ENCODE peak calls at places on chromosome 17, in four cellular contexts. One of them, this sample, is unnamed. For H3K27me3, the result is how much of the 10 kb centered on the place peaks cover.

GRCh38 chr17:30084773-30085172 is 31.8 kb upstream of the NSRP1 start:
- DNase-seq in dorsolateral prefrontal cortex: no peak
- DNase-seq in BJ: no peak
- DNase-seq in foreskin keratinocyte: no peak
- DNase-seq in this sample: no peak

GRCh38 chr17:55340171-55340570 is 75.4 kb downstream of the HLF start:
- DNase-seq in dorsolateral prefrontal cortex: no peak
- DNase-seq in BJ: no peak
- DNase-seq in foreskin keratinocyte: no peak
- DNase-seq in this sample: no peak

GRCh38 chr17:52297230-52298010 is 138.9 kb upstream of the CA10 start:
- DNase-seq in dorsolateral prefrontal cortex: no peak
- DNase-seq in BJ: no peak
- DNase-seq in foreskin keratinocyte: no peak
- DNase-seq in this sample: no peak

GRCh38 chr17:75876190-75876937 is 2.0 kb downstream of the TRIM47 start:
- DNase-seq in dorsolateral prefrontal cortex: no peak
- DNase-seq in BJ: no peak
- DNase-seq in foreskin keratinocyte: peak
- DNase-seq in this sample: no peak

GRCh38 chr17:40598928-40599627 is 33.8 kb upstream of the CCR7 start:
- DNase-seq in dorsolateral prefrontal cortex: no peak
- DNase-seq in BJ: no peak
- DNase-seq in foreskin keratinocyte: no peak
- DNase-seq in this sample: no peak

GRCh38 chr17:59493867-59494266 is 71.5 kb upstream of the DHX40 start:
- DNase-seq in dorsolateral prefrontal cortex: no peak
- DNase-seq in BJ: no peak
- DNase-seq in foreskin keratinocyte: no peak
- DNase-seq in this sample: no peak

GRCh38 chr17:56594528-56595418 is 1.3 kb downstream of the NOG start:
- DNase-seq in dorsolateral prefrontal cortex: no peak
- DNase-seq in BJ: no peak
- DNase-seq in foreskin keratinocyte: peak
- DNase-seq in this sample: no peak

GRCh38 chr17:50872710-50873424 is 6.7 kb upstream of the TOB1 start:
- DNase-seq in dorsolateral prefrontal cortex: no peak
- DNase-seq in BJ: no peak
- DNase-seq in foreskin keratinocyte: no peak
- DNase-seq in this sample: no peak

GRCh38 chr17:66957951-66958579 is 6.4 kb upstream of the CACNG4 start:
- DNase-seq in dorsolateral prefrontal cortex: no peak
- DNase-seq in BJ: no peak
- DNase-seq in foreskin keratinocyte: no peak
- DNase-seq in this sample: no peak

GRCh38 chr17:18148586-18148985 is 35.0 kb upstream of the ALKBH5 start:
- DNase-seq in dorsolateral prefrontal cortex: no peak
- DNase-seq in BJ: no peak
- DNase-seq in foreskin keratinocyte: no peak
- DNase-seq in this sample: no peak

GRCh38 chr17:76529224-76529642 is 8.3 kb downstream of the CYGB start:
- DNase-seq in dorsolateral prefrontal cortex: no peak
- DNase-seq in BJ: peak
- DNase-seq in foreskin keratinocyte: no peak
- DNase-seq in this sample: no peak

GRCh38 chr17:55582910-55583309 is 71.7 kb upstream of the SMIM36 start:
- DNase-seq in dorsolateral prefrontal cortex: no peak
- DNase-seq in BJ: no peak
- DNase-seq in foreskin keratinocyte: no peak
- DNase-seq in this sample: no peak

GRCh38 chr17:5560361-5560988 is 23.8 kb downstream of the NLRP1 start:
- DNase-seq in dorsolateral prefrontal cortex: no peak
- DNase-seq in BJ: no peak
- DNase-seq in foreskin keratinocyte: no peak
- DNase-seq in this sample: no peak

GRCh38 chr17:78384479-78385175 is 6.2 kb downstream of the PGS1 start:
- DNase-seq in dorsolateral prefrontal cortex: no peak
- DNase-seq in BJ: no peak
- DNase-seq in foreskin keratinocyte: no peak
- DNase-seq in this sample: no peak

GRCh38 chr17:29461807-29462206 is 71.6 kb downstream of the TAOK1 start:
- DNase-seq in dorsolateral prefrontal cortex: no peak
- DNase-seq in BJ: no peak
- DNase-seq in foreskin keratinocyte: no peak
- DNase-seq in this sample: no peak

GRCh38 chr17:68085751-68086445 is 50.4 kb downstream of the KPNA2 start:
- DNase-seq in dorsolateral prefrontal cortex: no peak
- DNase-seq in BJ: no peak
- DNase-seq in foreskin keratinocyte: no peak
- DNase-seq in this sample: no peak

GRCh38 chr17:17675925-17676534 is 5.2 kb upstream of the RAI1 start:
- DNase-seq in dorsolateral prefrontal cortex: no peak
- DNase-seq in BJ: no peak
- DNase-seq in foreskin keratinocyte: peak
- DNase-seq in this sample: no peak

GRCh38 chr17:2146132-2146871 is 91.4 kb downstream of the HIC1 start:
- DNase-seq in dorsolateral prefrontal cortex: no peak
- DNase-seq in BJ: no peak
- DNase-seq in foreskin keratinocyte: no peak
- DNase-seq in this sample: no peak

GRCh38 chr17:43401293-43401692 is 2.5 kb downstream of the ARL4D start:
- DNase-seq in dorsolateral prefrontal cortex: no peak
- DNase-seq in BJ: no peak
- DNase-seq in foreskin keratinocyte: peak
- DNase-seq in this sample: no peak

GRCh38 chr17:42964161-42964932 is at the start of gene AARSD1:
- DNase-seq in dorsolateral prefrontal cortex: peak
- DNase-seq in BJ: peak
- DNase-seq in foreskin keratinocyte: peak
- DNase-seq in this sample: peak

GRCh38 chr17:79659376-79659775 is 48.5 kb upstream of the RBFOX3 start:
- DNase-seq in dorsolateral prefrontal cortex: no peak
- DNase-seq in BJ: no peak
- DNase-seq in foreskin keratinocyte: no peak
- DNase-seq in this sample: no peak

GRCh38 chr17:79664925-79665738 is 54.3 kb upstream of the RBFOX3 start:
- DNase-seq in dorsolateral prefrontal cortex: peak
- DNase-seq in BJ: no peak
- DNase-seq in foreskin keratinocyte: peak
- DNase-seq in this sample: peak

GRCh38 chr17:79658811-79659207 is 48.0 kb upstream of the RBFOX3 start:
- DNase-seq in dorsolateral prefrontal cortex: no peak
- DNase-seq in BJ: no peak
- DNase-seq in foreskin keratinocyte: no peak
- DNase-seq in this sample: peak

GRCh38 chr17:79657861-79658810 is 47.3 kb upstream of the RBFOX3 start:
- DNase-seq in dorsolateral prefrontal cortex: no peak
- DNase-seq in BJ: no peak
- DNase-seq in foreskin keratinocyte: no peak
- DNase-seq in this sample: no peak

DNA sequence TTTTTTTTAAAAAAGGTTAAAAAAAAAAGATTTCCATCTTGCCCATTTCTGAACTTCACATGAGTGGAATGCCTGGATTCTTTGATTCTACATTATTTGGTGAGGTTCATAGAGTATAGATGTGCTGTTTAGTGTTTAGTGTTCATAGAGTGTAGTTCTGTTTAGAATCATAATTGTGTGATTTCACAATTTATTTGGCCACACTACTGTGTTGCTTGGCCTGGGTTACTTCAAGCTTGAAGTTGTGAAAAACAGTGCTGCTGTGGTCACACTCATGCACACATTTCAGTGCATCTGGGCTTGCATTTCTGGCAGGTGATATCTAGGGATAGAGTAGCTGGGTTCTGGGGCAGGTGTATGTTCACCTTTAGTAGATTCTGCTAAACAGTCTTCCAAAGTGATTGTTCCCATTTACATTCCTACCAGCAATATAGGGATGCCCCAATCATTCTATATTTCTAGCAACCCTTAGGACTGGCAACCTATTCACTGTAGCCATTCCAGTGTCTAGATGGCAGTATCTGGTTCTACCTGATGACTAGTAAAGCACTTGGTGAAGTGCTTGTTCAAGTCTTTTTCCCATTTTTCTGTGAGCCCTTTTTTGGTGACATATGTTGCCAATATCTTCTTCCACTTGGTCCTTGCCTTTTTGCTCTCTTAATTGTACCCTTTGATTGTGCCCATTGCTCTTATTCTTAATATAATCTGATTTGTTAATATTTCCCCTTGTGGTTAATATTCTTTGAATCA is 50.6 kb upstream of the RBFOX3 start:
- DNase-seq in dorsolateral prefrontal cortex: no peak
- DNase-seq in BJ: no peak
- DNase-seq in foreskin keratinocyte: no peak
- DNase-seq in this sample: no peak
- H3K27me3 ChIP-seq in dorsolateral prefrontal cortex: under half
- H3K27me3 ChIP-seq in BJ: under half
- H3K27me3 ChIP-seq in foreskin keratinocyte: under half
- H3K27me3 ChIP-seq in this sample: under half

GRCh38 chr17:57943645-57944044 is 11.6 kb downstream of the CUEDC1 start:
- DNase-seq in dorsolateral prefrontal cortex: no peak
- DNase-seq in BJ: no peak
- DNase-seq in foreskin keratinocyte: no peak
- DNase-seq in this sample: no peak
- H3K27me3 ChIP-seq in dorsolateral prefrontal cortex: under half
- H3K27me3 ChIP-seq in BJ: under half
- H3K27me3 ChIP-seq in foreskin keratinocyte: under half
- H3K27me3 ChIP-seq in this sample: under half

GRCh38 chr17:79815836-79816371 is 19.0 kb upstream of the CBX8 start:
- DNase-seq in dorsolateral prefrontal cortex: no peak
- DNase-seq in BJ: no peak
- DNase-seq in foreskin keratinocyte: no peak
- DNase-seq in this sample: no peak
- H3K27me3 ChIP-seq in dorsolateral prefrontal cortex: under half
- H3K27me3 ChIP-seq in BJ: half or more
- H3K27me3 ChIP-seq in foreskin keratinocyte: half or more
- H3K27me3 ChIP-seq in this sample: half or more

DNA sequence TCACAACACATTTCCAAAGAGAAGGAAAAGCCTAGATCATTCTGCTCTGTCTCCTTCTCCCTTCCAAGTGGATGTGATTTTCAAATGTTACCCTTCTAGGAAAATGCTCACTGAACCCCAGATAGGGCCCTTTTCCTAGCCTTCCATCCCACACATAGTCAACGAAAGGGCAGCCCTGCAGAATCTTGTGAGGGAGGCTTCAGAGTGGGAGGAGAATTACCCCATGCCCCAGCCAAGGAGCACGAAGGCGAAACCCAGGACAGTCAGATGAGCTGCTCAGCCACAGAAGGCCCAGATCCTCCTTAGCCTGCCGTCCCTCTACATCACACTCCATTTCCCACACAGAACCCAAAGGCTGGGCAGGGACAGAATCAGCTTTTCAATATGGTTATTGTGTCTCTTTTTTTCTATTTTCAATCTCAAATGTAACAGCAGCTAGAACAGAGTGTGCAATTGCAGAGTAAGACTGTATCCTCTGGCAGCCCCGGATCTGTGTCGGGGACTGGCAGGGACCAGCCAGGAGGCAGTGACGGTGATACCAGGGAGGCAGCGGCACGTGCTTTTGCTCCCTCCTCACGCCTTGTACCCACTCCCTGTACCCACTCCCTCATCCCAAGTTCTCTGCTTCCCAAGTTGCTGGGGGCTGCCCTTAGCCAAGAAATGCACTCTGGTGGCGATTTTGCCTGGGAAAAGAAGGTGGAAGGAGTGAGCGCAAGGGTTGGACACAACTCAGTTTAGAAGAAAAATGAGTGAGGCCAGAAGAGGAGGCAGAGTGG is 3.7 kb upstream of the SDK2 start:
- DNase-seq in dorsolateral prefrontal cortex: no peak
- DNase-seq in BJ: no peak
- DNase-seq in foreskin keratinocyte: no peak
- DNase-seq in this sample: no peak
- H3K27me3 ChIP-seq in dorsolateral prefrontal cortex: under half
- H3K27me3 ChIP-seq in BJ: under half
- H3K27me3 ChIP-seq in foreskin keratinocyte: half or more
- H3K27me3 ChIP-seq in this sample: under half

GRCh38 chr17:8318010-8318409 is 8.0 kb downstream of the ARHGEF15 start:
- DNase-seq in dorsolateral prefrontal cortex: no peak
- DNase-seq in BJ: no peak
- DNase-seq in foreskin keratinocyte: no peak
- DNase-seq in this sample: no peak
- H3K27me3 ChIP-seq in dorsolateral prefrontal cortex: under half
- H3K27me3 ChIP-seq in BJ: under half
- H3K27me3 ChIP-seq in foreskin keratinocyte: half or more
- H3K27me3 ChIP-seq in this sample: under half

GRCh38 chr17:36931697-36932382 is 5.4 kb upstream of the LHX1 start:
- DNase-seq in dorsolateral prefrontal cortex: no peak
- DNase-seq in BJ: no peak
- DNase-seq in foreskin keratinocyte: no peak
- DNase-seq in this sample: no peak

GRCh38 chr17:36931096-36931696 is 6.1 kb upstream of the LHX1 start:
- DNase-seq in dorsolateral prefrontal cortex: no peak
- DNase-seq in BJ: no peak
- DNase-seq in foreskin keratinocyte: no peak
- DNase-seq in this sample: no peak

GRCh38 chr17:36933174-36934143 is 3.8 kb upstream of the LHX1 start:
- DNase-seq in dorsolateral prefrontal cortex: no peak
- DNase-seq in BJ: no peak
- DNase-seq in foreskin keratinocyte: no peak
- DNase-seq in this sample: no peak

GRCh38 chr17:36934144-36934758 is 3.0 kb upstream of the LHX1 start:
- DNase-seq in dorsolateral prefrontal cortex: no peak
- DNase-seq in BJ: no peak
- DNase-seq in foreskin keratinocyte: no peak
- DNase-seq in this sample: no peak

DNA sequence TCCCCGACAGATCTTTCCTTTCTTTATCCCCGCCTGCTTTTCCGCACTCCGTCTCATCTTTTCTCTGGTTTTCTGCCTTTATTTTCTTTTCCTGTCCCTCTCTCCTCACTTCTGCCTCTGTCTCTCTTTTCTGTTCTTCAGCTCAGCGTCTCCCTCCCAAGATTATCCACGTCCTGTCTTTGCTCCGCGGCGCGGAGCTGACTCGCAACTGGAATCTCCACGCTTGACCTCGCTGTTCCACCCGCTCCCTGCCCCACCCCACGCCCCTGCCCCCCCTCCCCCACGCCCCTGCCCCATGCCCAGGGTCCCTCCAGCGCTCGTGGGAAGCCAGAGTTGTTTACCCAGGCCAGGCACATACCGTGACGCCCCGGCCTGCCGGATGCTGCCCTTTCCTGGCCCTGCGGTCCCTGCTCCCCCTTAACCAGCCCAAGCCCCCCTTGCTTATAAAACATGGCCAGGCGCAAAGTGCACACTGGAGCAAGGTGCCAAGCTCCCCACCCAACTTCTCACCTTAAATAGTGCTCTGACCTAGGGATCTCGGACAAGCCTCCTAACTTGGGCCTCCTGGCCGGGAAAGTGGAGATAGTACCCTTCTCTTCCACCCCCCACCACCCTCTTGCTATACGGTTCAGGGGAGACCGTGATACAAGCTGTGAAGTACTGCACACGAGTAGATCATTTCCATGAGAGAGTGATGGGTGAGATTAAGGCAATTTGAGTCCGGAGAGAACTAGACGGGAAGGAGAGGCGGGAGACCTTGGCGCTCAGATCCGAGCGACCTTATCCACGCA is 4.7 kb upstream of the LHX1 start:
- DNase-seq in dorsolateral prefrontal cortex: no peak
- DNase-seq in BJ: no peak
- DNase-seq in foreskin keratinocyte: no peak
- DNase-seq in this sample: no peak
- H3K27me3 ChIP-seq in dorsolateral prefrontal cortex: half or more
- H3K27me3 ChIP-seq in BJ: half or more
- H3K27me3 ChIP-seq in foreskin keratinocyte: half or more
- H3K27me3 ChIP-seq in this sample: half or more